ENCODE peak calls at places on chromosomes 3 and 15, in eight cellular contexts. K, F, P, I, T, R, S and V are unnamed samples.

GRCh38 chr3:22734756-22735155 is 468.4 kb upstream of the UBE2E2 start:
- DNase-seq in K (no peak), F (no peak), P (no peak), I (no peak), T (no peak), R (peak), S (no peak), V (no peak)

GRCh38 chr3:26558257-26558656 is 64.3 kb upstream of the LRRC3B start:
- DNase-seq in K (no peak), F (no peak), P (no peak), I (no peak), T (no peak), R (no peak), S (no peak), V (no peak)

GRCh38 chr3:101995371-101996046 is 146.2 kb downstream of the NFKBIZ start:
- DNase-seq in K (no peak), F (no peak), P (no peak), I (no peak), T (no peak), R (no peak), S (peak), V (peak)

GRCh38 chr3:48997714-48998637 is 7.9 kb downstream of the P4HTM start:
- DNase-seq in K (no peak), F (no peak), P (no peak), I (no peak), T (no peak), R (no peak), S (no peak), V (no peak)

GRCh38 chr15:77415450-77416448 is 4.2 kb downstream of the PEAK1 start:
- DNase-seq in K (no peak), F (no peak), P (no peak), I (no peak), T (no peak), R (no peak), S (peak), V (peak)

GRCh38 chr15:99614749-99615288 is 49.0 kb downstream of the MEF2A start:
- DNase-seq in K (no peak), F (no peak), P (no peak), I (peak), T (no peak), R (no peak), S (no peak), V (no peak)

GRCh38 chr15:37865687-37866086 is 68.8 kb upstream of the TMCO5A start:
- DNase-seq in K (no peak), F (no peak), P (no peak), I (no peak), T (no peak), R (no peak), S (no peak), V (no peak)

GRCh38 chr3:53100818-53101466 is 29.3 kb downstream of the RFT1 start:
- DNase-seq in K (peak), F (no peak), P (no peak), I (no peak), T (no peak), R (no peak), S (no peak), V (no peak)

GRCh38 chr3:136195258-136196063 is 674 bp downstream of the MSL2 start:
- DNase-seq in K (peak), F (no peak), P (no peak), I (peak), T (peak), R (peak), S (peak), V (peak)

GRCh38 chr3:39810647-39811161 is 1.3 kb downstream of the MYRIP start:
- DNase-seq in K (peak), F (no peak), P (no peak), I (peak), T (no peak), R (no peak), S (no peak), V (no peak)

GRCh38 chr3:169929830-169930519 is 18.6 kb downstream of the SAMD7 start:
- DNase-seq in K (no peak), F (no peak), P (no peak), I (peak), T (no peak), R (no peak), S (no peak), V (no peak)

GRCh38 chr3:150577854-150578253 is 25.3 kb upstream of the SELENOT start:
- DNase-seq in K (no peak), F (no peak), P (no peak), I (no peak), T (no peak), R (no peak), S (no peak), V (no peak)

GRCh38 chr3:142087676-142088075 is 61.7 kb downstream of the TFDP2 start:
- DNase-seq in K (no peak), F (no peak), P (no peak), I (no peak), T (no peak), R (peak), S (peak), V (peak)

GRCh38 chr3:52795298-52795900 is 803 bp downstream of the ITIH3 start:
- DNase-seq in K (no peak), F (no peak), P (no peak), I (no peak), T (no peak), R (no peak), S (no peak), V (no peak)

GRCh38 chr15:93825721-93826120 is 405.6 kb upstream of the MCTP2 start:
- DNase-seq in K (no peak), F (no peak), P (no peak), I (no peak), T (no peak), R (no peak), S (no peak), V (no peak)

GRCh38 chr3:66933233-66933632 is 64.9 kb upstream of the KBTBD8 start:
- DNase-seq in K (no peak), F (peak), P (no peak), I (no peak), T (no peak), R (no peak), S (no peak), V (no peak)

GRCh38 chr3:29153811-29154210 is 127.1 kb upstream of the RBMS3 start:
- DNase-seq in K (no peak), F (no peak), P (peak), I (no peak), T (no peak), R (no peak), S (no peak), V (no peak)

GRCh38 chr3:73094951-73095350 is 33.5 kb downstream of the EBLN2 start:
- DNase-seq in K (peak), F (no peak), P (no peak), I (no peak), T (no peak), R (no peak), S (no peak), V (no peak)

GRCh38 chr15:74228723-74229081 is 7.4 kb upstream of the CCDC33 start:
- DNase-seq in K (peak), F (no peak), P (no peak), I (no peak), T (no peak), R (no peak), S (peak), V (peak)
- H2AFZ ChIP-seq in K (no peak), F (no peak), P (no peak), I (no peak), T (peak), R (no peak), S (no peak), V (peak)

GRCh38 chr15:91849180-91849579 is 4.3 kb upstream of the SLCO3A1 start:
- DNase-seq in K (no peak), F (no peak), P (no peak), I (no peak), T (no peak), R (no peak), S (no peak), V (no peak)

GRCh38 chr15:91853501-91853967 is at the start of gene SLCO3A1:
- DNase-seq in K (peak), F (no peak), P (no peak), I (peak), T (peak), R (peak), S (peak), V (no peak)

GRCh38 chr15:91853968-91854943 is 748 bp downstream of the SLCO3A1 start:
- DNase-seq in K (peak), F (no peak), P (no peak), I (peak), T (peak), R (peak), S (no peak), V (no peak)

GRCh38 chr15:91852741-91853500 is 587 bp upstream of the SLCO3A1 start:
- DNase-seq in K (peak), F (no peak), P (no peak), I (peak), T (peak), R (peak), S (peak), V (peak)

GRCh38 chr15:91849749-91850161 is 3.8 kb upstream of the SLCO3A1 start:
- DNase-seq in K (peak), F (no peak), P (no peak), I (peak), T (no peak), R (peak), S (peak), V (peak)
- H3K27ac ChIP-seq in K (no peak), F (no peak), P (no peak), I (no peak), T (no peak), R (no peak), S (no peak), V (no peak)

DNA sequence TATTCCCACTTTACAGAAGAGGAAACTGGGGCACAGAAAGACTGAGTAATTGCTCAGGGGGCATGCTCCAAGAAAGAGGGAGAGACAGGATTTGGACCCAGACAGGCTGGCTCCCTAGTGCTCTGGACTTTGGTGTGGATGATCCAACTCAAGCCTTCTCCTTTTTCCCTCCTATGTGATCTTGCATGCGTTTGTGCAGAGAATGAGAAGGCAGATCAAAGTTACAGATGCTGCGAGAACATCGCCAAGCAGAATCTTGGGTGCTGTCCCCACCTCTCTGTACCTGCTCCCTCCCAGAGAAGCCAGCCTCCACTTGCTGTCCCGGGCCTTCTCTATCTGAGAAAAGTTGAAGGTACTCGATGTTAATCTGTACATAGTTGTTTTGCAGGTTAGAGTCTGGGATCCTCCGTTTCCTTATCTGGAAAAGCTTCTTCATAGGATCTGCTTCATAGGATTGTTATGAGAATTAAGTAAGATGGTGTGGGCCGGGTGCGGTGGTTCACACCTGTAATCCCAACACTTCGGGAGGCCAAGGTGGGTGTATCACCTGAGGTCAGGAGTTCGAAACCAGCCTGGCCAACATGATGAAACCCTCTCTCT is 10.2 kb downstream of the GNB5 start:
- DNase-seq in K (no peak), F (no peak), P (no peak), I (no peak), T (no peak), R (no peak), S (no peak), V (no peak)
- H2AFZ ChIP-seq in K (peak), F (peak), P (peak), I (no peak), T (peak), R (peak), S (peak), V (peak)

DNA sequence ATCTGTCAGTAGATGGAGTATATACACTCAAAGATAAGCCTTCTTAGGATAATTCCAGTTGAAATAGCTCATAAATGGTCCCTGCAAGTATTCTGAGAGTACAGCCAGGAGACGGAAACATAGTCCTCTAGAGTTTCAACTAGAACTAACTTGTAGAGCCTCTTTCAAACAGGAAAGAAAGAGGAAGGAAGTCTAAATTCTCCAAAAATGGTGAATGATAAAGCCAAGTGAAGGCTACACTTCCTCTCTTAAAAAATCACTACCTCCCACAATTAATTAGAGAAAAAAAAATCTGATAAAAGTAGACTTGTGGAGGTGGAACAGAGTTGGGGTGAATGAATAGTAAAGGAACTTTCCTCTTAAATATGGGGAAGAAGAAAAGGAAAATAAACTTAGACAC is 207.4 kb downstream of the CHST2 start:
- DNase-seq in K (no peak), F (no peak), P (no peak), I (peak), T (no peak), R (no peak), S (no peak), V (no peak)
- H3K27ac ChIP-seq in K (no peak), F (no peak), P (no peak), I (no peak), T (no peak), R (no peak), S (no peak), V (no peak)

DNA sequence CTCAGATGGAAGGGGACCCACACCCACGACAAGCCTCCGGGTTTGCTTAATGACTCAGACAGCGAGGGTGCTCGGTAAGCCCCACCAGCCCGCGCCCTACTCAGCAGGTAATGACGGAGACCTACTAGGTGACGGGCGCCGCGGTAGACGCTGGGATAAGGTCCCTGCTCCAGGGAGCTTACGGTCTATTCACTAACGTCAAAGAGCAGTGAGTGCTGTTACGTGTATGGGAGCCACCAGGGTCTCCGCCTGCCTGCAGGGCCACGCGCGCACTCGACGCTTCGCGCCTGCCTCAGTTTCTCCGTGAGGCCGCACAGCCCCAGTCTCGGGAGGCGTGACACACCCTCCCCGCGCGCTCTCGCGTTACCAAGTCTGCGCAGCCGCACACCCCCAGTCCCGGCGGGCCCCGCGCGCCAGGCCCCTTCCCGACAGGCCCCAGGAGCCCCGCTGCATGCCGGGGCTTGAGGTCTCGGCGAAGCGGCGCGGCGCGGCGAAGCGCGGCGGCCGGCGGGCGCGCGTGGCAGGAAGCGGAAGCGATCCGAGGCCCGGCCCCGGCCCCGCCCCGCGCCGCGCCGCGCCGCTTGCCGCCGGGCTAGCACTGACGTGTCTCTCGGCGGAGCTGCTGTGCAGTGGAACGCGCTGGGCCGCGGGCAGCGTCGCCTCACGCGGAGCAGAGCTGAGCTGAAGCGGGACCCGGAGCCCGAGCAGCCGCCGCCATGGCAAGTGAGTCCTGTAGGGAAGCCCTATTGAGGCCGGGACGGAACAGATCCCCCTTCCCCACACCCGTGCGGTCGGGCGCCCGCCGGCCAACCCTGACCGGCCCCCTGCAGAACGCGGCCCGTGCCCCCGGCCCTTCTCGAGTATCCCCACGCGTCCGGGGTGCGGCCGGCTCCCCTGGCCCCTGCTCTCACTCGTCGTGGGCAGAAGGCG is at the start of gene SEC61A1:
- DNase-seq in K (peak), F (peak), P (peak), I (peak), T (peak), R (peak), S (peak), V (peak)
- H2AFZ ChIP-seq in K (peak), F (peak), P (peak), I (peak), T (peak), R (peak), S (peak), V (peak)

GRCh38 chr15:67158367-67158766 is 93.0 kb downstream of the SMAD3 start:
- DNase-seq in K (no peak), F (no peak), P (no peak), I (no peak), T (no peak), R (no peak), S (no peak), V (no peak)

GRCh38 chr15:67156426-67156825 is 91.0 kb downstream of the SMAD3 start:
- DNase-seq in K (no peak), F (no peak), P (no peak), I (no peak), T (no peak), R (peak), S (no peak), V (no peak)

GRCh38 chr15:67157779-67158366 is 92.5 kb downstream of the SMAD3 start:
- DNase-seq in K (no peak), F (no peak), P (no peak), I (no peak), T (no peak), R (no peak), S (no peak), V (no peak)

GRCh38 chr15:67154249-67154648 is 88.8 kb downstream of the SMAD3 start:
- DNase-seq in K (no peak), F (no peak), P (no peak), I (no peak), T (no peak), R (no peak), S (no peak), V (no peak)

DNA sequence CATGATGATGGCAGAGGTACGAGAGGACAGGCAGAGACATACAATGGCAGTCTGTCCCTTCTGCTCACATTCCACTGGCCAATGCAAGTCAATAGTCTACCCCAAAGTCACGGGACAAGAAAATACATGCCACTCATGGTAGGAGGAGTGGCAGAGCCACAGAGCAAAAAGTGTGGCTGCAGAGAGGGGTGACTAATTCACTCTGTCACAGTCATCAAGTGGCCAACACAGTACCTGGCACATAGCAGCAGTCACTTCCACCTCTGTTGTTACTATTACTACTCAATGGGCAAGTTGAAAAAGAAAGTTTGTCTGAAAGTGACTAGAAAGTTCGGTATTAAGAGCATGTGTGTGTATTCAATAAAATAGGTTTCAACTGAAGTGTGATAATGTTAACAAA is 91.4 kb downstream of the SMAD3 start:
- DNase-seq in K (no peak), F (no peak), P (no peak), I (no peak), T (no peak), R (no peak), S (no peak), V (no peak)
- H3K27ac ChIP-seq in K (no peak), F (no peak), P (no peak), I (no peak), T (no peak), R (no peak), S (peak), V (no peak)

GRCh38 chr3:4270726-4271125 is 32.4 kb upstream of the SETMAR start:
- DNase-seq in K (no peak), F (no peak), P (no peak), I (no peak), T (no peak), R (no peak), S (no peak), V (no peak)
- H2AFZ ChIP-seq in K (no peak), F (no peak), P (no peak), I (no peak), T (no peak), R (no peak), S (no peak), V (no peak)